ENCODE peak calls at places on chromosomes 13 and 19, in eight cellular contexts. K is T-helper 2 cell; W is NCI-H1436; A is stomach; X is activated CD4-positive, alpha-beta T cell treated with anti-CD3 and anti-CD28 coated beads, Interleukin-2, amount 50 U/mL, for 24 hours; Q is HFF-Myc; E is heart left ventricle; B is T-helper 9 cell. O is an unnamed sample.

GRCh38 chr19:48975947-48976847 is 11.1 kb downstream of the FTL start:
- DNase-seq in K (peak; percentile 50), W (no peak), A (no peak), X (no peak), Q (no peak), E (no peak), B (no peak), O (no peak)

GRCh38 chr19:46718934-46719551 is 2.1 kb upstream of the PRKD2 start:
- DNase-seq in K (no peak), W (no peak), A (no peak), X (no peak), Q (no peak), E (no peak), B (no peak), O (no peak)

GRCh38 chr13:97295279-97296182 is 73.4 kb downstream of the MBNL2 start:
- DNase-seq in K (no peak), W (peak; percentile 54), A (no peak), X (no peak), Q (no peak), E (no peak), B (no peak), O (peak; percentile 35)

GRCh38 chr13:74930402-74931165 is 551.4 kb downstream of the TBC1D4 start:
- DNase-seq in K (no peak), W (no peak), A (no peak), X (no peak), Q (no peak), E (no peak), B (no peak), O (peak; percentile 19)

GRCh38 chr13:34462843-34463242 is 479.2 kb upstream of the NBEA start:
- DNase-seq in K (no peak), W (no peak), A (peak; percentile 29), X (no peak), Q (no peak), E (no peak), B (no peak), O (peak; percentile 16)

GRCh38 chr19:27993619-27994018 is 1219.3 kb downstream of the UQCRFS1 start:
- DNase-seq in K (no peak), W (no peak), A (no peak), X (no peak), Q (no peak), E (no peak), B (no peak), O (no peak)

GRCh38 chr13:71867101-71867814 is at the start of gene DACH1:
- DNase-seq in K (peak; percentile 43), W (peak; percentile 35), A (peak; percentile 28), X (no peak), Q (peak; percentile 37), E (peak; percentile 56), B (no peak), O (peak; percentile 17)

GRCh38 chr13:70950664-70951063 is 842.4 kb upstream of the KLHL1 start:
- DNase-seq in K (no peak), W (no peak), A (no peak), X (no peak), Q (no peak), E (no peak), B (no peak), O (no peak)

GRCh38 chr19:5172859-5173577 is 167.6 kb downstream of the PTPRS start:
- DNase-seq in K (no peak), W (no peak), A (no peak), X (no peak), Q (peak; percentile 87), E (peak; percentile 32), B (no peak), O (peak; percentile 99)

GRCh38 chr19:42122691-42123607 is 9.3 kb downstream of the POU2F2 start:
- DNase-seq in K (peak; percentile 67), W (no peak), A (no peak), X (peak; percentile 55), Q (no peak), E (no peak), B (no peak), O (no peak)

GRCh38 chr19:2166741-2167738 is 3.3 kb downstream of the DOT1L start:
- DNase-seq in K (no peak), W (no peak), A (peak; percentile 95), X (no peak), Q (no peak), E (peak; percentile 94), B (no peak), O (peak; percentile 29)

GRCh38 chr13:60267498-60268202 is 103.9 kb upstream of the DIAPH3 start:
- DNase-seq in K (peak; percentile 55), W (no peak), A (no peak), X (no peak), Q (no peak), E (no peak), B (no peak), O (no peak)

GRCh38 chr19:43643326-43643725 is 3.7 kb upstream of the CADM4 start:
- DNase-seq in K (no peak), W (no peak), A (no peak), X (no peak), Q (no peak), E (no peak), B (no peak), O (no peak)

GRCh38 chr19:10543059-10543419 is 665 bp upstream of the ATG4D start:
- DNase-seq in K (no peak), W (no peak), A (no peak), X (no peak), Q (no peak), E (no peak), B (no peak), O (no peak)

GRCh38 chr19:14022469-14022868 is 5.5 kb upstream of the RLN3 start:
- DNase-seq in K (no peak), W (no peak), A (no peak), X (no peak), Q (no peak), E (no peak), B (no peak), O (no peak)

GRCh38 chr19:1481893-1482360 is 2.9 kb upstream of the C19orf25 start:
- DNase-seq in K (no peak), W (no peak), A (no peak), X (no peak), Q (no peak), E (no peak), B (no peak), O (no peak)

GRCh38 chr13:44904982-44905381 is 84.3 kb downstream of the NUFIP1 start:
- DNase-seq in K (no peak), W (no peak), A (peak; percentile 52), X (no peak), Q (peak; percentile 96), E (peak; percentile 50), B (no peak), O (peak; percentile 62)

GRCh38 chr13:110017379-110017778 is 231.0 kb upstream of the IRS2 start:
- DNase-seq in K (no peak), W (no peak), A (no peak), X (no peak), Q (peak; percentile 95), E (no peak), B (no peak), O (peak; percentile 57)

GRCh38 chr13:95641961-95642621 is 2.4 kb downstream of the DZIP1 start:
- DNase-seq in K (no peak), W (no peak), A (peak; percentile 54), X (no peak), Q (no peak), E (peak; percentile 38), B (no peak), O (peak; percentile 11)

GRCh38 chr13:36323951-36324566 is 22.1 kb downstream of the SPART start:
- DNase-seq in K (no peak), W (no peak), A (no peak), X (no peak), Q (no peak), E (no peak), B (no peak), O (no peak)

GRCh38 chr13:46085737-46086136 is 19.1 kb downstream of the CPB2 start:
- DNase-seq in K (no peak), W (no peak), A (no peak), X (no peak), Q (no peak), E (no peak), B (no peak), O (no peak)

GRCh38 chr13:47215741-47216140 is 318.9 kb upstream of the HTR2A start:
- DNase-seq in K (no peak), W (no peak), A (no peak), X (no peak), Q (peak; percentile 86), E (no peak), B (no peak), O (peak; percentile 16)

GRCh38 chr13:113183450-113184129 is 24.9 kb downstream of the PCID2 start:
- DNase-seq in K (no peak), W (no peak), A (no peak), X (no peak), Q (no peak), E (no peak), B (no peak), O (no peak)

GRCh38 chr13:31351376-31351775 is 151.6 kb downstream of the B3GLCT start:
- DNase-seq in K (no peak), W (no peak), A (no peak), X (no peak), Q (no peak), E (no peak), B (no peak), O (no peak)

GRCh38 chr19:18029617-18030338 is 21.8 kb downstream of the ARRDC2 start:
- DNase-seq in K (no peak), W (no peak), A (peak; percentile 61), X (no peak), Q (no peak), E (peak; percentile 66), B (no peak), O (no peak)

GRCh38 chr19:9674669-9675357 is at the start of gene ZNF562:
- DNase-seq in K (peak; percentile 87), W (peak; percentile 59), A (peak; percentile 88), X (peak; percentile 75), Q (peak; percentile 70), E (peak; percentile 92), B (peak; percentile 63), O (peak; percentile 83)

O was measured in amniotic stem cell.